ENCODE peak calls at places on chromosomes 6 and 20, in four cellular contexts. G, K, Y and X are unnamed samples.

GRCh38 chr6:25448965-25449538 is 169.9 kb downstream of the CARMIL1 start:
- DNase-seq in G (no peak), K (no peak), Y (no peak), X (no peak)

GRCh38 chr6:105507811-105508210 is 104.9 kb upstream of the PREP start:
- DNase-seq in G (no peak), K (no peak), Y (no peak), X (no peak)

GRCh38 chr6:146545608-146546007 is 2.0 kb downstream of the RAB32 start:
- DNase-seq in G (no peak), K (no peak), Y (no peak), X (no peak)

GRCh38 chr6:32796848-32797776 is 19.7 kb downstream of the HLA-DOB start:
- DNase-seq in G (peak), K (peak), Y (peak), X (peak)

GRCh38 chr6:151451417-151451949 is 443 bp downstream of the RMND1 start:
- DNase-seq in G (no peak), K (no peak), Y (no peak), X (no peak)

GRCh38 chr20:56400001-56400640 is 7.7 kb downstream of the CSTF1 start:
- DNase-seq in G (no peak), K (no peak), Y (no peak), X (no peak)

GRCh38 chr20:30484009-30484748 is 773.3 kb upstream of the DEFB115 start:
- DNase-seq in G (no peak), K (no peak), Y (no peak), X (peak)

GRCh38 chr6:390914-391558 is 516 bp upstream of the IRF4 start:
- DNase-seq in G (no peak), K (no peak), Y (peak), X (no peak)

GRCh38 chr6:139407718-139408222 is 33.3 kb upstream of the CITED2 start:
- DNase-seq in G (no peak), K (no peak), Y (no peak), X (no peak)

GRCh38 chr20:55322745-55323144 is 682.6 kb downstream of the CBLN4 start:
- DNase-seq in G (no peak), K (no peak), Y (no peak), X (no peak)

GRCh38 chr6:159062564-159062945 is 17.8 kb upstream of the TAGAP start:
- DNase-seq in G (no peak), K (no peak), Y (no peak), X (no peak)

DNA sequence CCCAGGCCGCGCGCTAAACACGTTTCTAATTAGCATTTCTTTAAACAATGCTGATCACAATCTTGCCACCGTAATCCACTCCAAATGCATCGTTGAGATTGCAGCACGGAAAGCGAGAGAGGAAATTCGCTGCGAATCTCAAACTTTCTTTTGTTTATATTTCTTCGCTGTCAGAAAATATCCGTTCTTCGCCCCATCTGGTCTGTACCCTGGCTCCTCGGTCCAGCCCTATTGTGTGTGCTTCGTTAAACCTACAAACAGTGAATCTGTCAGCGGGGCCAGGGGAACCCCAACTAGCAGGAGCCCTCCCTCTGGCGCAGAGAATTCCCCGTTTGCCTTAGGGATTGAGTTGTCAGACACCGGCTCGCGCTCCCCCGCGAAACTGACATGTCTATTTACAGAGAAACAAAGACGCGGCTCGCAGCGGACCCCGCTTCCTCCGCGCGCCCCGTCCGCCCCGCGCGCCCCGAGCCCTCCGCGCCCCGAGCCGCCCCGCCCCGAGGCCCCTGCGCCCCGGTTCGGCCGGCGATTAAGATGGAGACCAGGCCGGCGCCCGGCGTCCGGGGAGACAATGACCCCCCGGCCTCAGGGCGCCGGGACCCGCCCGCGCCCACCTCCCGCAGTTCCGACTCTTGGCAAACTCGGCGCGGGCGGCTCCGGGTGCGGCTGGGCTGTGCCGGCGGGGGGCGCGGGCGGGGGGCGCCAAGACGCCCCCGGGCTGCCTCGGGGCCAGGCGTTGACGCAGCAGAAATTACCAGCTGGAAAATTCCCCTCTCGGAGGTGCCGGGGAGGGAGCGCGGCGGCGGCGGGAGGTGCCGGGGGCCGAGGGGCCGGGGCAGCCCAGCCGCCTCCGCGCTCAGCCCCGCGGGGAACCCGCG is 882 bp downstream of the ZBTB46 start:
- DNase-seq in G (peak), K (no peak), Y (no peak), X (no peak)
- H3K4me3 ChIP-seq in G (peak), K (peak), Y (peak), X (peak)

GRCh38 chr20:45038747-45039469 is 62.0 kb downstream of the KCNS1 start:
- DNase-seq in G (no peak), K (no peak), Y (no peak), X (no peak)

GRCh38 chr20:45044084-45044573 is 56.8 kb downstream of the KCNS1 start:
- DNase-seq in G (no peak), K (no peak), Y (peak), X (peak)

GRCh38 chr20:45042978-45043377 is 57.9 kb downstream of the KCNS1 start:
- DNase-seq in G (no peak), K (no peak), Y (no peak), X (no peak)

GRCh38 chr20:45039470-45039811 is 61.5 kb downstream of the KCNS1 start:
- DNase-seq in G (no peak), K (no peak), Y (no peak), X (no peak)

GRCh38 chr20:45041464-45042337 is 59.2 kb downstream of the KCNS1 start:
- DNase-seq in G (no peak), K (no peak), Y (no peak), X (no peak)
- H3K4me3 ChIP-seq in G (no peak), K (no peak), Y (no peak), X (peak)

GRCh38 chr20:53983401-53983800 is 87.0 kb downstream of the BCAS1 start:
- DNase-seq in G (no peak), K (no peak), Y (no peak), X (no peak)

GRCh38 chr20:53982624-53983023 is 87.8 kb downstream of the BCAS1 start:
- DNase-seq in G (no peak), K (no peak), Y (no peak), X (no peak)

GRCh38 chr20:53984354-53984753 is 86.0 kb downstream of the BCAS1 start:
- DNase-seq in G (no peak), K (no peak), Y (no peak), X (peak)

GRCh38 chr20:53986037-53986436 is 84.4 kb downstream of the BCAS1 start:
- DNase-seq in G (no peak), K (no peak), Y (no peak), X (no peak)

DNA sequence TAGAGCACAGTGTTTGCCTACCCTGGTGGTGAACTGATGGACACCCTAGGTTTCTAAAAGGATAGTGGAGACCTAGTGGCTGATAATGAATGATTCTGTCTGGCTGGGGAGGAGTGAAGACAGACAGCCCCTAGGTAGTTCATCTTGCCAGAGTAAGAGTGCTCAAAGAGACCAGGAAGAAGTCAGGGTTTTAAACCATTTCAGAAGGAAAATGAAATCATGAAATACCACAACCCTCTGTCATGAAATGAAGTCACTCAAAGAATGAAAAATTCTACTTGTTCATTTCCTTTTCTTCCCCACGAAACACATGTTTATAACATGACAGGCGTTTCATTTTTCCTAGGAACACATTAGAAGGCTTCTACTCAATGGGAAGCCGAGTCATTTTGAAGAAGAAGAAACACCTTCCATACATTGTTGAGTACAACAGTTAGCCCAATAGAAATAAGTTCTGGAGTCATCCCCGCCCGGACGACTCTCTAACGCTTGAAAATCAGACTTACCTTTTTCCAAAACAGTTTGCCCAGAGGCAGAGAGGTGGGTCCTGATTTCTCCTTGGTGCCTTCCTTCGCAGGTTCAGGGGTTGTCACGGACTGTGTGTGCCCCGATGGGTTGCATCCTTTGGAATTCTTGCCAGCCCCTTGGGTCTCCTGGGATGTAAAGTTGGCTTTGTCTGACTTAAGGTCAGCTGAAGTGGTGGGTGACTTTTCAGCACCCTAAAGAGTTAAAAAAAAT is 85.4 kb downstream of the BCAS1 start:
- DNase-seq in G (no peak), K (no peak), Y (no peak), X (no peak)
- H3K4me3 ChIP-seq in G (no peak), K (no peak), Y (no peak), X (no peak)

GRCh38 chr20:23455641-23456040 is 3.0 kb upstream of the CST11 start:
- DNase-seq in G (no peak), K (no peak), Y (no peak), X (no peak)

GRCh38 chr20:23453944-23454543 is 1.4 kb upstream of the CST11 start:
- DNase-seq in G (no peak), K (no peak), Y (no peak), X (no peak)

GRCh38 chr20:23456416-23456815 is 3.7 kb upstream of the CST11 start:
- DNase-seq in G (no peak), K (no peak), Y (no peak), X (no peak)

GRCh38 chr20:23452776-23453175 is at the start of gene CST11:
- DNase-seq in G (no peak), K (no peak), Y (peak), X (no peak)

DNA sequence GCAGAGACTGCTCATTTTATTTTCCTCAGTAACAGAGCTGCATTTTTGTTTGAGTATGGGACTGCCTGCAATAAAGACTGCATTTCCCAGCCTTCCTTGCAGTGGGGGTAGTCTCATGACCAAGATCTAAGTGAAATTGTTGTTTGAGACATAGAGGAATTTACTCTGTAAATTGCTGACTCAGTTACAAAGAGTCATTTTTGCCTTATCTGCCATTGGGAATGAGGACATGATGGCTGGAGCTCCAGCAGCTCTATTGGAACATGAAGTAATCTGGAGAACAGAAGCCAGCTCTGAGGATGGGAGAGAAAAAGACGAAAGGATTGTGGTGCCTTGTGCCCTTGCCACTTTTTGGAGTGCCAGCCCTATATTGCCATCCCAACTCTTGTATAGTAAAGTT is 2.1 kb upstream of the CST11 start:
- DNase-seq in G (no peak), K (no peak), Y (no peak), X (no peak)
- H3K4me3 ChIP-seq in G (no peak), K (no peak), Y (no peak), X (no peak)

GRCh38 chr6:149847943-149848267 is 16.3 kb downstream of the LRP11 start:
- DNase-seq in G (no peak), K (no peak), Y (no peak), X (no peak)

GRCh38 chr6:149844480-149844879 is 19.7 kb downstream of the LRP11 start:
- DNase-seq in G (no peak), K (no peak), Y (no peak), X (no peak)

GRCh38 chr6:149843051-149843633 is 21.0 kb downstream of the LRP11 start:
- DNase-seq in G (no peak), K (no peak), Y (no peak), X (no peak)

GRCh38 chr6:149845549-149845948 is 18.6 kb downstream of the LRP11 start:
- DNase-seq in G (no peak), K (no peak), Y (no peak), X (no peak)

DNA sequence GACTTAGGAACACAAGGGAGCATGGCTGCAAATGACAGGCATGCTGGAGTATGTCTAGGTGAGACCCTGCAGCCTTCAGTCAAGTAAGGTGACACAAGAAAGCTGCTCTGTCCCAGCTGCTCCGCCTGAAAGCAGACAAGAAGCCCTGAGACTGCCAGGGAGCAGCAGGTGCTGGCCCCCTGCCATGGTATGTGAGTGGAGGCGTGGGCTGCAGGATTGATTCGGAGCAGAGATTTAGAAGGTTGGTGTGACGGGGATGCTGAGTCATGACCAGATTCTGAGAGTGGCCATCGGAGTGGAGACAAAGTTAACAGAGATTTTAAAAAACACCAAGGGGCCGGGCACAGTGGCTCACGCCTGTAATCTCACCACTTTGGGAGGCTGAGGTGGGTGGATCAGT is 17.8 kb downstream of the LRP11 start:
- DNase-seq in G (peak), K (peak), Y (peak), X (no peak)
- H3K4me3 ChIP-seq in G (no peak), K (no peak), Y (no peak), X (no peak)